ENCODE peak calls at places on chromosomes 1 and 21, in nine cellular contexts. D, A, G, Q, H, E, R, F and N are unnamed samples.

GRCh38 chr1:6854166-6854565 is 68.9 kb downstream of the CAMTA1 start:
- DNase-seq in D (no peak), A (no peak), G (no peak), Q (no peak), H (no peak), E (no peak), R (no peak), F (no peak), N (no peak)

GRCh38 chr1:52306227-52307006 is 59.6 kb downstream of the CC2D1B start:
- DNase-seq in D (no peak), A (no peak), G (no peak), Q (peak; percentile 38), H (no peak), E (no peak), R (no peak), F (no peak), N (no peak)

GRCh38 chr1:16014509-16015482 is 3.0 kb downstream of the HSPB7 start:
- DNase-seq in D (peak; percentile 89), A (no peak), G (peak; percentile 81), Q (no peak), H (no peak), E (no peak), R (peak; percentile 74), F (peak; percentile 86), N (no peak)

GRCh38 chr1:89894210-89894668 is 73.4 kb downstream of the LRRC8D start:
- DNase-seq in D (no peak), A (no peak), G (no peak), Q (no peak), H (no peak), E (peak; percentile 91), R (no peak), F (no peak), N (no peak)

GRCh38 chr1:22210636-22211035 is 67.7 kb upstream of the WNT4 start:
- DNase-seq in D (no peak), A (no peak), G (no peak), Q (no peak), H (no peak), E (no peak), R (no peak), F (no peak), N (no peak)

GRCh38 chr21:33443174-33443573 is 36.6 kb downstream of the TMEM50B start:
- DNase-seq in D (no peak), A (no peak), G (no peak), Q (no peak), H (peak; percentile 7), E (no peak), R (no peak), F (no peak), N (no peak)

GRCh38 chr1:174742805-174743653 is 256.7 kb upstream of the CACYBP start:
- DNase-seq in D (no peak), A (no peak), G (no peak), Q (no peak), H (no peak), E (peak; percentile 12), R (no peak), F (no peak), N (no peak)

GRCh38 chr1:37308571-37308960 is 165.8 kb upstream of the ZC3H12A start:
- DNase-seq in D (no peak), A (no peak), G (no peak), Q (no peak), H (no peak), E (no peak), R (no peak), F (peak; percentile 81), N (no peak)

GRCh38 chr1:86259390-86259789 is 102.8 kb upstream of the COL24A1 start:
- DNase-seq in D (no peak), A (no peak), G (no peak), Q (no peak), H (no peak), E (peak; percentile 53), R (no peak), F (no peak), N (no peak)

GRCh38 chr1:156533568-156534220 is 33.1 kb upstream of the MEF2D start:
- DNase-seq in D (no peak), A (no peak), G (no peak), Q (no peak), H (no peak), E (no peak), R (no peak), F (no peak), N (no peak)

GRCh38 chr1:153613406-153613805 is 469 bp upstream of the S100A16 start:
- DNase-seq in D (no peak), A (no peak), G (no peak), Q (no peak), H (no peak), E (no peak), R (no peak), F (no peak), N (no peak)
- H3K4me1 ChIP-seq in D (peaks cover 30% of the 10 kb centered on the region), A (peaks cover 14% of the 10 kb centered on the region), G (peaks cover 38% of the 10 kb centered on the region), Q (peaks cover 80% of the 10 kb centered on the region), H (peaks cover 41% of the 10 kb centered on the region), E (peaks cover 37% of the 10 kb centered on the region), R (peaks cover 91% of the 10 kb centered on the region), F (peaks cover 35% of the 10 kb centered on the region), N (peaks cover 85% of the 10 kb centered on the region)

DNA sequence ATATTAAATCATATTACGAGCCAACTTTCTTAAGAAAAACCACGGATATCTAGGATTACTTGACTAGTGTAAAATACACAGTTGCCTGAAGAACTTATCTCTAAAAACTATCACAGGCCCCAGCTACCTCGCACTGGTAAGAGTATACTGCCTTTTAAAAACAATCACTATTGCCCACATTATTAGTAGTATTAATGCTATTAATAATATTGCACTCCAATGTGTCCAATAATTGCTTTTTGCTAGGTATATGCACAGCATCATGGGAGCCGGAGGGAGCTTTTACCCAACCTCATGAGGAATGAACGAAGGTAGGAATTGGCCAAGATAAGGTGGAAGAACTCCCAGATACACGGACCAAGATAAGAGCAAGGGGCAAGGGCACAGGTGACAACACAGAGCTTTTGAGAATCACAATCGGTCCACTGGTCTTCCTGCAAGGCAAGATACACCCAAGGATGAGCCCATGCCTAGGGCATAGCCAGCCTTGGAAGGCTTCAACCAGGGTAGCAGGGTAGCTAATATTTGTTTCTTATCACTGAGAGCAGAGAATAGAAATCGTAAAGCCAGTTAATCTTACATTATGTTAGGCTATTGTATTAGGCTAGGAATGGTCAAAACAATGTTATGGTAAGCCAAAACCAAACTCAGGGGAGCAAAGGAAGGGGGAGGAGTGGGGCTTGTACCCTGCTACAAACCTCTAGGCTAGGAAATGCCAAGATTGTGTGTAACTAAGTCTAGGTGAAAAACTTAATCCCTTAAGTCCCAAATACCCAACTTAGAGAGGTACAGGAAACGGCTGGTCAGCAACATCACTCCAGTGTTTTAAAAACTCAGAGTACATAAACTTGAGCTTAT is 9.4 kb downstream of the GLUL start:
- DNase-seq in D (no peak), A (no peak), G (no peak), Q (no peak), H (no peak), E (no peak), R (no peak), F (no peak), N (peak; percentile 12)
- TF ChIP-seq POLR2A in D (no peak), A (no peak), G (peak; percentile 75), Q (peak; percentile 27), H (no peak), E (no peak), R (no peak), F (no peak), N (no peak)

GRCh38 chr1:145959333-145959732 is 1.5 kb upstream of the LIX1L start:
- DNase-seq in D (no peak), A (no peak), G (no peak), Q (no peak), H (no peak), E (no peak), R (no peak), F (no peak), N (no peak)

GRCh38 chr1:145959957-145960467 is 2.2 kb upstream of the LIX1L start:
- DNase-seq in D (no peak), A (no peak), G (no peak), Q (no peak), H (no peak), E (no peak), R (no peak), F (no peak), N (no peak)

GRCh38 chr1:145957443-145958319 is at the start of gene LIX1L:
- DNase-seq in D (peak; percentile 96), A (peak; percentile 89), G (peak; percentile 96), Q (peak; percentile 91), H (peak; percentile 93), E (peak; percentile 96), R (peak; percentile 96), F (peak; percentile 97), N (peak; percentile 97)

GRCh38 chr1:145956776-145957442 is 908 bp downstream of the LIX1L start:
- DNase-seq in D (peak; percentile 70), A (no peak), G (no peak), Q (no peak), H (no peak), E (peak; percentile 38), R (no peak), F (peak; percentile 62), N (no peak)

GRCh38 chr1:145958734-145959133 is 917 bp upstream of the LIX1L start:
- DNase-seq in D (no peak), A (no peak), G (no peak), Q (no peak), H (no peak), E (no peak), R (no peak), F (no peak), N (no peak)
- H3K4me1 ChIP-seq in D (peaks cover 6% of the 10 kb centered on the region), A (peaks cover 17% of the 10 kb centered on the region), G (peaks cover 35% of the 10 kb centered on the region), Q (peaks cover 79% of the 10 kb centered on the region), H (peaks cover 12% of the 10 kb centered on the region), E (peaks cover 27% of the 10 kb centered on the region), R (peaks cover 90% of the 10 kb centered on the region), F (peaks cover 46% of the 10 kb centered on the region), N (peaks cover 84% of the 10 kb centered on the region)

GRCh38 chr1:153614189-153614900 is 1.4 kb upstream of the S100A16 start:
- DNase-seq in D (no peak), A (no peak), G (no peak), Q (no peak), H (no peak), E (no peak), R (no peak), F (no peak), N (no peak)

GRCh38 chr1:153612111-153612754 is 704 bp downstream of the S100A16 start:
- DNase-seq in D (no peak), A (no peak), G (no peak), Q (no peak), H (peak; percentile 62), E (no peak), R (no peak), F (peak; percentile 43), N (no peak)

GRCh38 chr1:153611024-153611352 is 1.9 kb downstream of the S100A16 start:
- DNase-seq in D (no peak), A (no peak), G (no peak), Q (no peak), H (no peak), E (no peak), R (no peak), F (no peak), N (no peak)

GRCh38 chr1:153611356-153611755 is 1.6 kb downstream of the S100A16 start:
- DNase-seq in D (no peak), A (no peak), G (no peak), Q (no peak), H (no peak), E (no peak), R (no peak), F (no peak), N (no peak)

DNA sequence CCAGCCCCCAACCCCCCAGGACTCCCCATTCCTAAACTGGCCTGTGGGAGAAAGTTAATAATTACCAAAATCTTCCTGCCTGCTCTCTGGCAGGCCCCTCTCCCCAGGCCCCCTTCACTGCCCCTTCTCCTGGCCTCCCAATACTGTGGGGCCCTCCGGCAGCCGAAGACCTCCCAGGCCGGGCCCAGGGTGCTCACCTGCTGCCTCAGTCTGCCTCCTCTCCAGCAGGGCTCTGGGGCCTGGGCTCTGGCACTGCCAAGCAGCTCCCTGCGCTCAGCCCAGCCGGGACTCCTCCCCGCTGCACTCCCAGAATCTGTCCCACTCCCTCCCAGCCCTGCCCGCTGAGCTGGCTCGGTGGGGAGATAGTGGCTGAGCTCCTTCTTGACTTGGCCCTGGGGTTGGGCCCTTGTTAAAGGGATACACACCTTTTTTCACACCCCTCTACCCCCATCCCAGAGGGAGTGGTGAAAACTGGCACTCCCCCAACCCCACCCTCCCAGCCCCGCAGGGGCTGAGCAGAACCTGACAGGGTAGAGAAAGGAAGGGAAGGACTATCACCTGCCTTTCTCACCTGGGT is at the start of gene S100A16:
- DNase-seq in D (peak; percentile 81), A (no peak), G (no peak), Q (no peak), H (peak; percentile 82), E (peak; percentile 61), R (peak; percentile 89), F (peak; percentile 84), N (peak; percentile 90)
- TF ChIP-seq POLR2A in D (peak; percentile 76), A (no peak), G (no peak), Q (peak; percentile 18), H (peak; percentile 52), E (peak; percentile 75), R (no peak), F (no peak), N (peak; percentile 59)